ENCODE peak calls at places on chromosomes 16 and 17, in eight cellular contexts. W is cardiac septum; A is foreskin fibroblast; O is Daoy; M is germinal center; F is adrenal gland; L is amygdala; T is stimulated activated CD8-positive, alpha-beta memory T cell treated with anti-CD3 and anti-CD28 coated beads, Interleukin-4, amount 100 ng/mL, for 1 hour. R is an unnamed sample.

GRCh38 chr16:15879255-15879804 is 9.1 kb downstream of the CEP20 start:
- DNase-seq in W (no peak), A (peak; percentile 93), O (peak; percentile 67), M (no peak), F (no peak), L (no peak), T (no peak), R (no peak)

GRCh38 chr17:75031972-75032895 is 14.5 kb downstream of the ATP5PD start:
- DNase-seq in W (peak; percentile 79), A (peak; percentile 93), O (peak; percentile 86), M (peak; percentile 63), F (peak; percentile 95), L (peak; percentile 66), T (no peak), R (peak; percentile 52)

GRCh38 chr17:64150237-64151015 is 20.5 kb upstream of the ERN1 start:
- DNase-seq in W (no peak), A (peak; percentile 79), O (no peak), M (no peak), F (peak; percentile 87), L (no peak), T (no peak), R (peak; percentile 95)

GRCh38 chr16:81071816-81072215 is 5.2 kb downstream of the C16orf46 start:
- DNase-seq in W (no peak), A (peak; percentile 10), O (peak; percentile 7), M (no peak), F (no peak), L (no peak), T (no peak), R (no peak)

GRCh38 chr16:87487361-87487924 is 5.4 kb downstream of the ZCCHC14 start:
- DNase-seq in W (no peak), A (peak; percentile 51), O (no peak), M (no peak), F (peak; percentile 75), L (no peak), T (no peak), R (peak; percentile 83)

GRCh38 chr16:84703671-84704070 is 3.9 kb downstream of the USP10 start:
- DNase-seq in W (no peak), A (no peak), O (no peak), M (no peak), F (no peak), L (no peak), T (no peak), R (peak; percentile 24)

GRCh38 chr17:18257747-18258355 is 687 bp downstream of the FLII start:
- DNase-seq in W (peak; percentile 90), A (peak; percentile 94), O (peak; percentile 82), M (peak; percentile 64), F (peak; percentile 93), L (peak; percentile 44), T (peak; percentile 26), R (no peak)

GRCh38 chr16:86374603-86375002 is 135.7 kb upstream of the FOXF1 start:
- DNase-seq in W (no peak), A (no peak), O (no peak), M (no peak), F (no peak), L (no peak), T (no peak), R (no peak)

GRCh38 chr16:21611546-21612384 is 12.4 kb downstream of the METTL9 start:
- DNase-seq in W (no peak), A (peak; percentile 39), O (no peak), M (no peak), F (no peak), L (no peak), T (no peak), R (no peak)

GRCh38 chr16:2770781-2771111 is 6.3 kb downstream of the ELOB start:
- DNase-seq in W (no peak), A (no peak), O (no peak), M (no peak), F (no peak), L (no peak), T (no peak), R (no peak)

GRCh38 chr16:15976929-15977637 is 27.7 kb downstream of the ABCC1 start:
- DNase-seq in W (no peak), A (peak; percentile 65), O (no peak), M (no peak), F (peak; percentile 67), L (no peak), T (no peak), R (no peak)

GRCh38 chr17:66290097-66290722 is 12.2 kb upstream of the PRKCA start:
- DNase-seq in W (no peak), A (no peak), O (no peak), M (no peak), F (no peak), L (no peak), T (no peak), R (no peak)

GRCh38 chr17:72514888-72515287 is 394.1 kb downstream of the SOX9 start:
- DNase-seq in W (no peak), A (peak; percentile 79), O (peak; percentile 92), M (no peak), F (no peak), L (no peak), T (no peak), R (no peak)

GRCh38 chr17:63356275-63356905 is 89.7 kb downstream of the CYB561 start:
- DNase-seq in W (no peak), A (peak; percentile 97), O (peak; percentile 81), M (no peak), F (peak; percentile 66), L (no peak), T (no peak), R (no peak)

GRCh38 chr16:75550211-75550662 is 5.8 kb downstream of the TMEM231 start:
- DNase-seq in W (no peak), A (peak; percentile 38), O (peak; percentile 77), M (peak; percentile 72), F (peak; percentile 65), L (peak; percentile 16), T (no peak), R (peak; percentile 58)

GRCh38 chr17:75009139-75009724 is 3.2 kb upstream of the MRPL58 start:
- DNase-seq in W (no peak), A (peak; percentile 14), O (no peak), M (no peak), F (no peak), L (no peak), T (no peak), R (no peak)

GRCh38 chr17:7380855-7381683 is at the start of gene TNK1:
- DNase-seq in W (peak; percentile 79), A (peak; percentile 25), O (peak; percentile 29), M (no peak), F (no peak), L (no peak), T (no peak), R (peak; percentile 81)

GRCh38 chr17:50845260-50846147 is 10.1 kb downstream of the WFIKKN2 start:
- DNase-seq in W (no peak), A (peak; percentile 56), O (no peak), M (no peak), F (no peak), L (no peak), T (no peak), R (peak; percentile 38)

GRCh38 chr17:68033636-68034451 is 1.7 kb upstream of the KPNA2 start:
- DNase-seq in W (no peak), A (peak; percentile 71), O (no peak), M (no peak), F (peak; percentile 42), L (no peak), T (no peak), R (peak; percentile 15)

GRCh38 chr16:66489385-66489784 is 60.5 kb downstream of the TK2 start:
- DNase-seq in W (no peak), A (no peak), O (no peak), M (no peak), F (peak; percentile 45), L (no peak), T (no peak), R (peak; percentile 26)

GRCh38 chr17:36869856-36870617 is 67.2 kb upstream of the LHX1 start:
- DNase-seq in W (no peak), A (peak; percentile 20), O (peak; percentile 54), M (no peak), F (no peak), L (no peak), T (no peak), R (no peak)

GRCh38 chr17:81518785-81519283 is 6.2 kb upstream of the ACTG1 start:
- DNase-seq in W (peak; percentile 89), A (peak; percentile 74), O (peak; percentile 75), M (no peak), F (no peak), L (no peak), T (no peak), R (peak; percentile 53)

GRCh38 chr17:20243524-20243923 is 223.8 kb downstream of the LGALS9B start:
- DNase-seq in W (no peak), A (no peak), O (no peak), M (no peak), F (no peak), L (no peak), T (no peak), R (no peak)

GRCh38 chr16:12050361-12050760 is 73.8 kb downstream of the SNX29 start:
- DNase-seq in W (peak; percentile 56), A (no peak), O (no peak), M (no peak), F (no peak), L (no peak), T (no peak), R (no peak)

GRCh38 chr17:49210158-49211029 is at the start of the genes ABI3 and GNGT2:
- DNase-seq in W (no peak), A (peak; percentile 23), O (peak; percentile 42), M (peak; percentile 92), F (peak; percentile 73), L (no peak), T (no peak), R (no peak)

GRCh38 chr17:40915199-40915661 is 22.2 kb downstream of the KRT23 start:
- DNase-seq in W (no peak), A (peak; percentile 90), O (peak; percentile 76), M (no peak), F (no peak), L (no peak), T (no peak), R (no peak)

GRCh38 chr17:55004484-55004883 is 35.9 kb downstream of the STXBP4 start:
- DNase-seq in W (no peak), A (no peak), O (no peak), M (no peak), F (no peak), L (no peak), T (no peak), R (no peak)

GRCh38 chr16:19923396-19923795 is 38.7 kb upstream of the GPRC5B start:
- DNase-seq in W (no peak), A (no peak), O (no peak), M (no peak), F (no peak), L (no peak), T (no peak), R (no peak)

R was measured in left lobe of liver.